ENCODE peak calls at places on chromosomes 1 and 21, in eight cellular contexts. One of them, this sample, is unnamed.

GRCh38 chr1:36842448-36842847 is 191.9 kb downstream of the GRIK3 start:
- DNase-seq in PC-3: no peak
- DNase-seq in occipital lobe: no peak
- DNase-seq in T-helper 2 cell: no peak
- DNase-seq in activated T-cell treated with anti-CD3 and anti-CD28 coated beads, Interleukin-2, amount 50 U/mL, for 1 hour: no peak
- DNase-seq in psoas muscle: no peak
- DNase-seq in G401: no peak
- DNase-seq in GM13977: no peak
- DNase-seq in this sample: no peak

GRCh38 chr21:17442174-17442573 is 70.7 kb upstream of the CXADR start:
- DNase-seq in PC-3: no peak
- DNase-seq in GM13977: no peak
- DNase-seq in activated T-cell treated with anti-CD3 and anti-CD28 coated beads, Interleukin-2, amount 50 U/mL, for 1 hour: no peak
- DNase-seq in psoas muscle: no peak
- DNase-seq in occipital lobe: no peak
- DNase-seq in T-helper 2 cell: no peak
- DNase-seq in G401: no peak
- DNase-seq in this sample: no peak

GRCh38 chr1:222286039-222286438 is 261.9 kb downstream of the HHIPL2 start:
- DNase-seq in psoas muscle: no peak
- DNase-seq in activated T-cell treated with anti-CD3 and anti-CD28 coated beads, Interleukin-2, amount 50 U/mL, for 1 hour: no peak
- DNase-seq in occipital lobe: no peak
- DNase-seq in T-helper 2 cell: no peak
- DNase-seq in G401: no peak
- DNase-seq in GM13977: no peak
- DNase-seq in PC-3: no peak
- DNase-seq in this sample: no peak

GRCh38 chr1:193211539-193211938 is 25.1 kb upstream of the B3GALT2 start:
- DNase-seq in T-helper 2 cell: no peak
- DNase-seq in occipital lobe: no peak
- DNase-seq in PC-3: peak
- DNase-seq in G401: no peak
- DNase-seq in psoas muscle: no peak
- DNase-seq in activated T-cell treated with anti-CD3 and anti-CD28 coated beads, Interleukin-2, amount 50 U/mL, for 1 hour: no peak
- DNase-seq in GM13977: no peak
- DNase-seq in this sample: no peak

GRCh38 chr1:3563125-3563524 is 48.2 kb downstream of the MEGF6 start:
- DNase-seq in GM13977: no peak
- DNase-seq in PC-3: no peak
- DNase-seq in activated T-cell treated with anti-CD3 and anti-CD28 coated beads, Interleukin-2, amount 50 U/mL, for 1 hour: no peak
- DNase-seq in T-helper 2 cell: no peak
- DNase-seq in G401: no peak
- DNase-seq in occipital lobe: no peak
- DNase-seq in psoas muscle: no peak
- DNase-seq in this sample: no peak

GRCh38 chr1:235708390-235708962 is 58.9 kb upstream of the GNG4 start:
- DNase-seq in PC-3: peak
- DNase-seq in occipital lobe: no peak
- DNase-seq in G401: no peak
- DNase-seq in activated T-cell treated with anti-CD3 and anti-CD28 coated beads, Interleukin-2, amount 50 U/mL, for 1 hour: no peak
- DNase-seq in GM13977: no peak
- DNase-seq in psoas muscle: no peak
- DNase-seq in T-helper 2 cell: no peak
- DNase-seq in this sample: no peak

GRCh38 chr1:41013812-41014211 is 7.7 kb downstream of the SLFNL1 start:
- DNase-seq in PC-3: no peak
- DNase-seq in GM13977: no peak
- DNase-seq in G401: no peak
- DNase-seq in occipital lobe: no peak
- DNase-seq in activated T-cell treated with anti-CD3 and anti-CD28 coated beads, Interleukin-2, amount 50 U/mL, for 1 hour: no peak
- DNase-seq in psoas muscle: no peak
- DNase-seq in T-helper 2 cell: no peak
- DNase-seq in this sample: no peak

GRCh38 chr1:111025109-111025508 is 61.4 kb upstream of the LRIF1 start:
- DNase-seq in psoas muscle: no peak
- DNase-seq in occipital lobe: no peak
- DNase-seq in T-helper 2 cell: no peak
- DNase-seq in PC-3: no peak
- DNase-seq in activated T-cell treated with anti-CD3 and anti-CD28 coated beads, Interleukin-2, amount 50 U/mL, for 1 hour: no peak
- DNase-seq in G401: no peak
- DNase-seq in GM13977: no peak
- DNase-seq in this sample: no peak

GRCh38 chr1:222555992-222556615 is 8.2 kb upstream of the HHIPL2 start:
- DNase-seq in G401: no peak
- DNase-seq in PC-3: no peak
- DNase-seq in T-helper 2 cell: no peak
- DNase-seq in occipital lobe: no peak
- DNase-seq in psoas muscle: no peak
- DNase-seq in activated T-cell treated with anti-CD3 and anti-CD28 coated beads, Interleukin-2, amount 50 U/mL, for 1 hour: no peak
- DNase-seq in GM13977: no peak
- DNase-seq in this sample: no peak

GRCh38 chr21:38121888-38122705 is 134.7 kb upstream of the KCNJ15 start:
- DNase-seq in PC-3: no peak
- DNase-seq in G401: no peak
- DNase-seq in psoas muscle: no peak
- DNase-seq in T-helper 2 cell: no peak
- DNase-seq in GM13977: no peak
- DNase-seq in occipital lobe: no peak
- DNase-seq in activated T-cell treated with anti-CD3 and anti-CD28 coated beads, Interleukin-2, amount 50 U/mL, for 1 hour: no peak
- DNase-seq in this sample: no peak

GRCh38 chr1:1237874-1238701 is 6.1 kb downstream of the B3GALT6 start:
- DNase-seq in activated T-cell treated with anti-CD3 and anti-CD28 coated beads, Interleukin-2, amount 50 U/mL, for 1 hour: no peak
- DNase-seq in occipital lobe: no peak
- DNase-seq in T-helper 2 cell: no peak
- DNase-seq in GM13977: peak
- DNase-seq in G401: no peak
- DNase-seq in PC-3: peak
- DNase-seq in psoas muscle: no peak
- DNase-seq in this sample: no peak

GRCh38 chr1:22959545-22960360 is 12.9 kb downstream of the LACTBL1 start:
- DNase-seq in occipital lobe: no peak
- DNase-seq in GM13977: no peak
- DNase-seq in activated T-cell treated with anti-CD3 and anti-CD28 coated beads, Interleukin-2, amount 50 U/mL, for 1 hour: no peak
- DNase-seq in G401: no peak
- DNase-seq in psoas muscle: no peak
- DNase-seq in PC-3: no peak
- DNase-seq in T-helper 2 cell: no peak
- DNase-seq in this sample: no peak

This sample was measured in GM06990.